ENCODE peak calls at places on chromosomes 7 and 10, in four cellular contexts. One of them, this sample, is unnamed.

GRCh38 chr7:29408841-29409243 is 154.8 kb upstream of the PRR15 start:
- DNase-seq in HepG2: peak; percentile 61
- DNase-seq in K562: peak; percentile 68
- DNase-seq in GM12878: peak; percentile 21
- DNase-seq in this sample: peak; percentile 58

GRCh38 chr7:129816742-129817141 is 136.0 kb downstream of the UBE2H start:
- DNase-seq in K562: no peak
- DNase-seq in GM12878: no peak
- DNase-seq in HepG2: no peak
- DNase-seq in this sample: no peak

GRCh38 chr10:11885437-11886137 is 62.4 kb downstream of the PROSER2 start:
- DNase-seq in HepG2: no peak
- DNase-seq in GM12878: no peak
- DNase-seq in K562: no peak
- DNase-seq in this sample: no peak

GRCh38 chr7:133009853-133010252 is 72.0 kb downstream of the CHCHD3 start:
- DNase-seq in K562: no peak
- DNase-seq in GM12878: no peak
- DNase-seq in HepG2: no peak
- DNase-seq in this sample: no peak

GRCh38 chr10:132393695-132394181 is 3.3 kb upstream of the PWWP2B start:
- DNase-seq in K562: no peak
- DNase-seq in HepG2: no peak
- DNase-seq in GM12878: no peak
- DNase-seq in this sample: no peak

GRCh38 chr10:79405221-79405994 is 40.0 kb downstream of the ZCCHC24 start:
- DNase-seq in K562: no peak
- DNase-seq in HepG2: no peak
- DNase-seq in GM12878: no peak
- DNase-seq in this sample: no peak

GRCh38 chr10:45439365-45439764 is 65.3 kb downstream of the ALOX5 start:
- DNase-seq in K562: no peak
- DNase-seq in HepG2: no peak
- DNase-seq in GM12878: no peak
- DNase-seq in this sample: no peak

GRCh38 chr10:29858352-29859267 is 200.8 kb downstream of the JCAD start:
- DNase-seq in K562: no peak
- DNase-seq in HepG2: peak; percentile 34
- DNase-seq in GM12878: no peak
- DNase-seq in this sample: peak; percentile 70

GRCh38 chr7:100942038-100942774 is 7.1 kb upstream of the MUC3A start:
- DNase-seq in HepG2: no peak
- DNase-seq in GM12878: no peak
- DNase-seq in K562: no peak
- DNase-seq in this sample: peak; percentile 87

GRCh38 chr7:104096683-104097082 is 107.2 kb upstream of the RELN start:
- DNase-seq in K562: no peak
- DNase-seq in GM12878: no peak
- DNase-seq in HepG2: peak; percentile 78
- DNase-seq in this sample: peak; percentile 29

GRCh38 chr10:43939939-43940810 is 291.5 kb upstream of the ZNF32 start:
- DNase-seq in HepG2: no peak
- DNase-seq in GM12878: no peak
- DNase-seq in K562: no peak
- DNase-seq in this sample: no peak

GRCh38 chr10:110138197-110138812 is 69.1 kb upstream of the MXI1 start:
- DNase-seq in HepG2: peak; percentile 65
- DNase-seq in GM12878: no peak
- DNase-seq in K562: no peak
- DNase-seq in this sample: peak; percentile 53

GRCh38 chr10:93437946-93438795 is 44.0 kb downstream of the MYOF start:
- DNase-seq in K562: no peak
- DNase-seq in HepG2: no peak
- DNase-seq in GM12878: no peak
- DNase-seq in this sample: no peak

GRCh38 chr10:91162495-91163268 is 57.8 kb upstream of the PCGF5 start:
- DNase-seq in K562: peak; percentile 77
- DNase-seq in GM12878: no peak
- DNase-seq in HepG2: peak; percentile 46
- DNase-seq in this sample: peak; percentile 65

GRCh38 chr10:102615361-102615760 is 28.9 kb upstream of the TRIM8 start:
- DNase-seq in HepG2: no peak
- DNase-seq in K562: peak; percentile 63
- DNase-seq in GM12878: no peak
- DNase-seq in this sample: peak; percentile 20

GRCh38 chr7:139733751-139734150 is 44.0 kb downstream of the HIPK2 start:
- DNase-seq in K562: no peak
- DNase-seq in GM12878: no peak
- DNase-seq in HepG2: no peak
- DNase-seq in this sample: no peak

GRCh38 chr10:34666008-34666700 is 148.9 kb downstream of the PARD3 start:
- DNase-seq in GM12878: peak; percentile 53
- DNase-seq in HepG2: no peak
- DNase-seq in K562: peak; percentile 45
- DNase-seq in this sample: peak; percentile 73

GRCh38 chr10:132735923-132736391 is 50.0 kb downstream of the NKX6-2 start:
- DNase-seq in HepG2: no peak
- DNase-seq in K562: no peak
- DNase-seq in GM12878: no peak
- DNase-seq in this sample: no peak

GRCh38 chr7:120981888-120982615 is 6.5 kb upstream of the CPED1 start:
- DNase-seq in GM12878: no peak
- DNase-seq in K562: no peak
- DNase-seq in HepG2: no peak
- DNase-seq in this sample: no peak

GRCh38 chr7:130919316-130920103 is 185.5 kb upstream of the KLF14 start:
- DNase-seq in K562: no peak
- DNase-seq in GM12878: no peak
- DNase-seq in HepG2: peak; percentile 54
- DNase-seq in this sample: no peak

GRCh38 chr7:130920122-130920521 is 186.1 kb upstream of the KLF14 start:
- DNase-seq in GM12878: no peak
- DNase-seq in HepG2: no peak
- DNase-seq in K562: no peak
- DNase-seq in this sample: no peak

GRCh38 chr7:130914589-130915294 is 180.7 kb upstream of the KLF14 start:
- DNase-seq in HepG2: no peak
- DNase-seq in K562: no peak
- DNase-seq in GM12878: no peak
- DNase-seq in this sample: no peak

GRCh38 chr7:130918129-130919052 is 184.4 kb upstream of the KLF14 start:
- DNase-seq in HepG2: no peak
- DNase-seq in GM12878: no peak
- DNase-seq in K562: no peak
- DNase-seq in this sample: no peak

DNA sequence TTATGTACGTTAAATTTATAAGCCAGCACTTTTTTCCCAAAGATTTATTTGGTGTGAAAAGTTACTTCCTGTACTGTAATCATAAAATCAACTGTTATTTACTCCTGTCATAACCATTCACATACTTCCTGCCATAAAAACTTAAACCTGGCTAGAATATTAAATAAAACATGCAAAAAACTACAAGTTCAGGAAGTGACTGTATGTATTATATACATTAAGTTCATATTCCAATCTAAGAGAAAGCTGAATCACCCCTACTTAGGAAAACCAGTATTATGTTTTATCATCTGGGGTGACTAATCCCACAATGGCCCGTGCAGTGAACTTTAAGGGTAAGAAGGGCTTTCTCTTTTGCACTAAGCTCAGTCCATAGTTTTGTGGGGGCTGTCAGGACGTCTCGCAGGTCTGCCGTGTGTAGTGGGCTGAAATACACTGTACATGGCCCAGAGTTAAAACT is 183.7 kb upstream of the KLF14 start:
- DNase-seq in GM12878: no peak
- DNase-seq in K562: no peak
- DNase-seq in HepG2: no peak
- DNase-seq in this sample: no peak
- H3K4me1 ChIP-seq in GM12878: peaks cover 40% of the 10 kb centered on the region
- H3K4me1 ChIP-seq in K562: peaks cover 5% of the 10 kb centered on the region
- H3K4me1 ChIP-seq in HepG2: peaks cover 95% of the 10 kb centered on the region
- H3K4me1 ChIP-seq in this sample: peaks cover 92% of the 10 kb centered on the region

GRCh38 chr7:124275411-124275810 is 242.5 kb upstream of the TMEM229A start:
- DNase-seq in GM12878: no peak
- DNase-seq in K562: no peak
- DNase-seq in HepG2: no peak
- DNase-seq in this sample: no peak

GRCh38 chr7:124276005-124276606 is 243.2 kb upstream of the TMEM229A start:
- DNase-seq in K562: peak; percentile 57
- DNase-seq in GM12878: no peak
- DNase-seq in HepG2: peak; percentile 29
- DNase-seq in this sample: peak; percentile 1
- TF ChIP-seq POLR2AphosphoS2 in K562: no peak
- TF ChIP-seq POLR2AphosphoS2 in GM12878: no peak
- TF ChIP-seq POLR2AphosphoS2 in HepG2: no peak
- TF ChIP-seq POLR2AphosphoS2 in this sample: no peak

GRCh38 chr10:69479737-69480412 is 28.6 kb downstream of the TSPAN15 start:
- DNase-seq in GM12878: no peak
- DNase-seq in HepG2: no peak
- DNase-seq in K562: no peak
- DNase-seq in this sample: no peak
- H3K4me1 ChIP-seq in GM12878: peaks cover 11% of the 10 kb centered on the region
- H3K4me1 ChIP-seq in HepG2: no peaks in the 10 kb centered on the region
- H3K4me1 ChIP-seq in K562: no peaks in the 10 kb centered on the region
- H3K4me1 ChIP-seq in this sample: peaks cover 23% of the 10 kb centered on the region

GRCh38 chr7:151313857-151314256 is 27.8 kb upstream of the NUB1 start:
- DNase-seq in K562: no peak
- DNase-seq in HepG2: no peak
- DNase-seq in GM12878: no peak
- DNase-seq in this sample: no peak
- TF ChIP-seq POLR2AphosphoS2 in K562: no peak
- TF ChIP-seq POLR2AphosphoS2 in HepG2: no peak
- TF ChIP-seq POLR2AphosphoS2 in GM12878: no peak
- TF ChIP-seq POLR2AphosphoS2 in this sample: no peak

DNA sequence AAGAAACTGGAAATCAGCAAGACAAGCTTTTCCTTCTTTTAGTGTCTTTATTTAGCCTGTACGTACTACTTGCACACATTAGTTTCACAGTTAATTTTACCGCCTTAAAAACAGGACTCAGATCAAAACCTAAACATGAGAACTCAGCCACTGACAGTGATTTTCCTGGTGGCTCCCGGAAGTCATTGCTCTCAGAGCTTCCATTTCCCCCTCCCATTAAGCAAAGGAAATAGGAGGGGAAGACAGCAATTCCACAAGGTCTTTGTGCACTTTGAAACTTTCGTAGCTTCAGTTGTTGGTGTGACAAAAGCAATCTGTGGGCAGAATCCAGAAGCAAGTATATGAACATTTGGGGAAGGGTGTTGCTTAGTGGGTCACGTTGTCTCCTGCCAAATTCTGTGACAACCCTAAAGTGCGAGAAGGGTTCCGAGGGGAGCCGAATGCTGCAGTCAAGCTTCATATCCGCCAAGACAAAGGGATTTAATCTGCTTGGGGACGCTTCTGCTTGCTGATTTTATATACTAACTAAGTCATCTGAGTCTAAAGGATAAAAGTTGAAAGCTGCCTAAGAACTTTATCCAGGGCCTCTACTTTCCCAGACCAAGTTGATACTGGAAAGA is 30.4 kb downstream of the FAM53B start:
- DNase-seq in K562: no peak
- DNase-seq in HepG2: no peak
- DNase-seq in GM12878: no peak
- DNase-seq in this sample: no peak
- H3K4me1 ChIP-seq in K562: peaks cover 33% of the 10 kb centered on the region
- H3K4me1 ChIP-seq in HepG2: peaks cover 85% of the 10 kb centered on the region
- H3K4me1 ChIP-seq in GM12878: peaks cover 30% of the 10 kb centered on the region
- H3K4me1 ChIP-seq in this sample: peaks cover 6% of the 10 kb centered on the region

GRCh38 chr10:3525832-3526449 is 259.1 kb downstream of the KLF6 start:
- DNase-seq in HepG2: peak; percentile 13
- DNase-seq in K562: peak; percentile 39
- DNase-seq in GM12878: no peak
- DNase-seq in this sample: peak; percentile 98
- TF ChIP-seq POLR2AphosphoS2 in HepG2: no peak
- TF ChIP-seq POLR2AphosphoS2 in K562: no peak
- TF ChIP-seq POLR2AphosphoS2 in GM12878: no peak
- TF ChIP-seq POLR2AphosphoS2 in this sample: no peak